ENCODE peak calls at places on chromosomes 1 and 21, in seven cellular contexts. N, D, K, V, J, Y and C are unnamed samples.

GRCh38 chr1:82567308-82567707 is 766.6 kb downstream of the ADGRL2 start:
- DNase-seq in N (no peak), D (no peak), K (no peak), V (no peak), J (no peak), Y (no peak), C (no peak)

GRCh38 chr1:188642585-188643168 is 1813.9 kb downstream of the PLA2G4A start:
- DNase-seq in N (no peak), D (peak; percentile 10), K (no peak), V (peak; percentile 77), J (no peak), Y (no peak), C (no peak)

GRCh38 chr21:33412832-33413519 is 9.8 kb downstream of the IFNGR2 start:
- DNase-seq in N (no peak), D (no peak), K (no peak), V (no peak), J (no peak), Y (no peak), C (peak; percentile 22)

GRCh38 chr1:31855038-31855845 is 39.4 kb upstream of the SPOCD1 start:
- DNase-seq in N (no peak), D (no peak), K (no peak), V (no peak), J (no peak), Y (no peak), C (no peak)

GRCh38 chr1:38244218-38244617 is 197.6 kb upstream of the POU3F1 start:
- DNase-seq in N (peak; percentile 77), D (no peak), K (no peak), V (no peak), J (no peak), Y (no peak), C (peak; percentile 74)

GRCh38 chr1:66274634-66275033 is 259.3 kb upstream of the SGIP1 start:
- DNase-seq in N (no peak), D (no peak), K (peak; percentile 27), V (no peak), J (no peak), Y (no peak), C (no peak)

GRCh38 chr1:183761871-183762270 is 43.0 kb upstream of the RGL1 start:
- DNase-seq in N (no peak), D (no peak), K (no peak), V (no peak), J (no peak), Y (no peak), C (no peak)

GRCh38 chr1:80633947-80634710 is 1166.6 kb upstream of the ADGRL2 start:
- DNase-seq in N (peak; percentile 10), D (no peak), K (no peak), V (no peak), J (no peak), Y (no peak), C (peak; percentile 4)

GRCh38 chr1:227891223-227891954 is 56.3 kb downstream of the WNT9A start:
- DNase-seq in N (no peak), D (no peak), K (peak; percentile 14), V (no peak), J (no peak), Y (peak; percentile 2), C (no peak)

GRCh38 chr1:228108055-228108690 is 926 bp downstream of the MRPL55 start:
- DNase-seq in N (no peak), D (no peak), K (no peak), V (no peak), J (no peak), Y (no peak), C (no peak)

GRCh38 chr1:231993968-231994455 is 367.4 kb downstream of the DISC1 start:
- DNase-seq in N (no peak), D (no peak), K (no peak), V (no peak), J (no peak), Y (no peak), C (no peak)

GRCh38 chr21:44780140-44780508 is 21.5 kb downstream of the UBE2G2 start:
- DNase-seq in N (no peak), D (no peak), K (no peak), V (no peak), J (no peak), Y (no peak), C (no peak)

GRCh38 chr21:33734326-33734725 is 92.0 kb downstream of the ITSN1 start:
- DNase-seq in N (no peak), D (no peak), K (no peak), V (no peak), J (no peak), Y (no peak), C (no peak)

GRCh38 chr21:40947713-40948112 is 100.8 kb upstream of the DSCAM start:
- DNase-seq in N (no peak), D (no peak), K (no peak), V (no peak), J (no peak), Y (no peak), C (peak; percentile 18)

GRCh38 chr1:27849951-27850350 is 19.4 kb downstream of the PPP1R8 start:
- DNase-seq in N (no peak), D (no peak), K (no peak), V (no peak), J (no peak), Y (no peak), C (no peak)

GRCh38 chr1:37561794-37562132 is 5.0 kb downstream of the DNALI1 start:
- DNase-seq in N (peak; percentile 60), D (no peak), K (peak; percentile 50), V (no peak), J (peak; percentile 11), Y (no peak), C (peak; percentile 66)

GRCh38 chr1:154772611-154773515 is 97.2 kb downstream of the KCNN3 start:
- DNase-seq in N (peak; percentile 63), D (no peak), K (no peak), V (no peak), J (peak; percentile 23), Y (no peak), C (peak; percentile 86)

GRCh38 chr1:245587435-245588105 is 432.8 kb downstream of the KIF26B start:
- DNase-seq in N (no peak), D (no peak), K (no peak), V (no peak), J (no peak), Y (no peak), C (no peak)

GRCh38 chr1:5896706-5897105 is 95.5 kb downstream of the NPHP4 start:
- DNase-seq in N (peak; percentile 51), D (no peak), K (no peak), V (no peak), J (no peak), Y (no peak), C (peak; percentile 44)

GRCh38 chr1:230768903-230769570 is 21.8 kb downstream of the CAPN9 start:
- DNase-seq in N (no peak), D (no peak), K (no peak), V (no peak), J (no peak), Y (no peak), C (peak; percentile 17)

GRCh38 chr1:21524220-21524619 is 15.0 kb downstream of the ALPL start:
- DNase-seq in N (no peak), D (no peak), K (no peak), V (no peak), J (no peak), Y (no peak), C (no peak)